ENCODE peak calls at places on chromosomes 16 and 17, in nine cellular contexts. One of them, this sample, is unnamed.

GRCh38 chr17:72640415-72641165 is 451.9 kb downstream of the SLC39A11 start:
- DNase-seq in neural progenitor cell: no peak
- DNase-seq in GM10248: no peak
- DNase-seq in hepatocyte: no peak
- DNase-seq in AG09319: no peak
- DNase-seq in stomach: peak; percentile 89
- DNase-seq in progenitor cell of endocrine pancreas: no peak
- DNase-seq in IMR-90: no peak
- DNase-seq in fibroblast of pulmonary artery: no peak
- DNase-seq in this sample: no peak

GRCh38 chr16:2250652-2251280 is 621 bp downstream of the ECI1 start:
- DNase-seq in neural progenitor cell: no peak
- DNase-seq in GM10248: no peak
- DNase-seq in hepatocyte: no peak
- DNase-seq in AG09319: no peak
- DNase-seq in stomach: peak; percentile 62
- DNase-seq in progenitor cell of endocrine pancreas: no peak
- DNase-seq in IMR-90: no peak
- DNase-seq in fibroblast of pulmonary artery: peak; percentile 25
- DNase-seq in this sample: peak; percentile 70

GRCh38 chr17:800446-801242 is 18.5 kb downstream of the MRM3 start:
- DNase-seq in neural progenitor cell: no peak
- DNase-seq in GM10248: no peak
- DNase-seq in hepatocyte: no peak
- DNase-seq in AG09319: no peak
- DNase-seq in stomach: no peak
- DNase-seq in progenitor cell of endocrine pancreas: no peak
- DNase-seq in IMR-90: no peak
- DNase-seq in fibroblast of pulmonary artery: no peak
- DNase-seq in this sample: no peak

GRCh38 chr16:29849505-29849904 is 13.5 kb downstream of the CDIPT start:
- DNase-seq in neural progenitor cell: peak; percentile 45
- DNase-seq in GM10248: no peak
- DNase-seq in hepatocyte: peak; percentile 61
- DNase-seq in AG09319: no peak
- DNase-seq in stomach: no peak
- DNase-seq in progenitor cell of endocrine pancreas: no peak
- DNase-seq in IMR-90: no peak
- DNase-seq in fibroblast of pulmonary artery: no peak
- DNase-seq in this sample: no peak

GRCh38 chr17:56960596-56961538 is at the start of gene COIL:
- DNase-seq in neural progenitor cell: peak; percentile 95
- DNase-seq in GM10248: peak; percentile 93
- DNase-seq in hepatocyte: peak; percentile 93
- DNase-seq in AG09319: peak; percentile 75
- DNase-seq in stomach: peak; percentile 95
- DNase-seq in progenitor cell of endocrine pancreas: peak; percentile 93
- DNase-seq in IMR-90: peak; percentile 89
- DNase-seq in fibroblast of pulmonary artery: peak; percentile 93
- DNase-seq in this sample: peak; percentile 96

GRCh38 chr16:27625050-27625697 is 75.2 kb downstream of the KATNIP start:
- DNase-seq in neural progenitor cell: no peak
- DNase-seq in GM10248: no peak
- DNase-seq in hepatocyte: peak; percentile 48
- DNase-seq in AG09319: peak; percentile 30
- DNase-seq in stomach: no peak
- DNase-seq in progenitor cell of endocrine pancreas: no peak
- DNase-seq in IMR-90: peak; percentile 26
- DNase-seq in fibroblast of pulmonary artery: peak; percentile 87
- DNase-seq in this sample: no peak

GRCh38 chr17:42484304-42484703 is 25.6 kb downstream of the ATP6V0A1 start:
- DNase-seq in neural progenitor cell: no peak
- DNase-seq in GM10248: no peak
- DNase-seq in hepatocyte: no peak
- DNase-seq in AG09319: no peak
- DNase-seq in stomach: no peak
- DNase-seq in progenitor cell of endocrine pancreas: no peak
- DNase-seq in IMR-90: no peak
- DNase-seq in fibroblast of pulmonary artery: no peak
- DNase-seq in this sample: peak; percentile 94

GRCh38 chr17:31581491-31581890 is 190.0 kb downstream of the RAB11FIP4 start:
- DNase-seq in neural progenitor cell: no peak
- DNase-seq in GM10248: no peak
- DNase-seq in hepatocyte: no peak
- DNase-seq in AG09319: no peak
- DNase-seq in stomach: peak; percentile 64
- DNase-seq in progenitor cell of endocrine pancreas: no peak
- DNase-seq in IMR-90: peak; percentile 29
- DNase-seq in fibroblast of pulmonary artery: no peak
- DNase-seq in this sample: no peak

GRCh38 chr17:59725691-59726090 is 18.2 kb downstream of the VMP1 start:
- DNase-seq in neural progenitor cell: no peak
- DNase-seq in GM10248: no peak
- DNase-seq in hepatocyte: no peak
- DNase-seq in AG09319: peak; percentile 31
- DNase-seq in stomach: no peak
- DNase-seq in progenitor cell of endocrine pancreas: no peak
- DNase-seq in IMR-90: no peak
- DNase-seq in fibroblast of pulmonary artery: peak; percentile 94
- DNase-seq in this sample: no peak

GRCh38 chr17:1562178-1562643 is 381 bp downstream of the PITPNA start:
- DNase-seq in neural progenitor cell: no peak
- DNase-seq in GM10248: no peak
- DNase-seq in hepatocyte: no peak
- DNase-seq in AG09319: no peak
- DNase-seq in stomach: peak; percentile 50
- DNase-seq in progenitor cell of endocrine pancreas: peak; percentile 35
- DNase-seq in IMR-90: no peak
- DNase-seq in fibroblast of pulmonary artery: no peak
- DNase-seq in this sample: no peak

GRCh38 chr17:59329558-59330313 is 1.7 kb upstream of the YPEL2 start:
- DNase-seq in neural progenitor cell: peak; percentile 93
- DNase-seq in GM10248: peak; percentile 71
- DNase-seq in hepatocyte: peak; percentile 83
- DNase-seq in AG09319: peak; percentile 53
- DNase-seq in stomach: peak; percentile 66
- DNase-seq in progenitor cell of endocrine pancreas: peak; percentile 21
- DNase-seq in IMR-90: peak; percentile 75
- DNase-seq in fibroblast of pulmonary artery: peak; percentile 91
- DNase-seq in this sample: peak; percentile 72

GRCh38 chr17:75652934-75653549 is 13.9 kb downstream of the RECQL5 start:
- DNase-seq in neural progenitor cell: peak; percentile 74
- DNase-seq in GM10248: peak; percentile 58
- DNase-seq in hepatocyte: peak; percentile 67
- DNase-seq in AG09319: no peak
- DNase-seq in stomach: no peak
- DNase-seq in progenitor cell of endocrine pancreas: no peak
- DNase-seq in IMR-90: peak; percentile 27
- DNase-seq in fibroblast of pulmonary artery: peak; percentile 43
- DNase-seq in this sample: peak; percentile 54

GRCh38 chr17:2598166-2598565 is 4.7 kb downstream of the PAFAH1B1 start:
- DNase-seq in neural progenitor cell: no peak
- DNase-seq in GM10248: no peak
- DNase-seq in hepatocyte: no peak
- DNase-seq in AG09319: no peak
- DNase-seq in stomach: no peak
- DNase-seq in progenitor cell of endocrine pancreas: no peak
- DNase-seq in IMR-90: peak; percentile 70
- DNase-seq in fibroblast of pulmonary artery: peak; percentile 69
- DNase-seq in this sample: no peak

GRCh38 chr16:87212026-87212425 is 105.2 kb downstream of the C16orf95 start:
- DNase-seq in neural progenitor cell: no peak
- DNase-seq in GM10248: no peak
- DNase-seq in hepatocyte: no peak
- DNase-seq in AG09319: no peak
- DNase-seq in stomach: no peak
- DNase-seq in progenitor cell of endocrine pancreas: no peak
- DNase-seq in IMR-90: peak; percentile 30
- DNase-seq in fibroblast of pulmonary artery: no peak
- DNase-seq in this sample: no peak

GRCh38 chr16:495127-495748 is 32.3 kb upstream of the CAPN15 start:
- DNase-seq in neural progenitor cell: peak; percentile 42
- DNase-seq in GM10248: peak; percentile 64
- DNase-seq in hepatocyte: peak; percentile 54
- DNase-seq in AG09319: no peak
- DNase-seq in stomach: no peak
- DNase-seq in progenitor cell of endocrine pancreas: no peak
- DNase-seq in IMR-90: peak; percentile 27
- DNase-seq in fibroblast of pulmonary artery: peak; percentile 66
- DNase-seq in this sample: peak; percentile 54
- TF ChIP-seq CTCF in neural progenitor cell: peak; percentile 40
- TF ChIP-seq CTCF in GM10248: peak; percentile 20
- TF ChIP-seq CTCF in hepatocyte: peak; percentile 39
- TF ChIP-seq CTCF in AG09319: peak; percentile 47
- TF ChIP-seq CTCF in stomach: no peak
- TF ChIP-seq CTCF in progenitor cell of endocrine pancreas: peak; percentile 40
- TF ChIP-seq CTCF in IMR-90: peak; percentile 46
- TF ChIP-seq CTCF in fibroblast of pulmonary artery: peak; percentile 63
- TF ChIP-seq CTCF in this sample: no peak

DNA sequence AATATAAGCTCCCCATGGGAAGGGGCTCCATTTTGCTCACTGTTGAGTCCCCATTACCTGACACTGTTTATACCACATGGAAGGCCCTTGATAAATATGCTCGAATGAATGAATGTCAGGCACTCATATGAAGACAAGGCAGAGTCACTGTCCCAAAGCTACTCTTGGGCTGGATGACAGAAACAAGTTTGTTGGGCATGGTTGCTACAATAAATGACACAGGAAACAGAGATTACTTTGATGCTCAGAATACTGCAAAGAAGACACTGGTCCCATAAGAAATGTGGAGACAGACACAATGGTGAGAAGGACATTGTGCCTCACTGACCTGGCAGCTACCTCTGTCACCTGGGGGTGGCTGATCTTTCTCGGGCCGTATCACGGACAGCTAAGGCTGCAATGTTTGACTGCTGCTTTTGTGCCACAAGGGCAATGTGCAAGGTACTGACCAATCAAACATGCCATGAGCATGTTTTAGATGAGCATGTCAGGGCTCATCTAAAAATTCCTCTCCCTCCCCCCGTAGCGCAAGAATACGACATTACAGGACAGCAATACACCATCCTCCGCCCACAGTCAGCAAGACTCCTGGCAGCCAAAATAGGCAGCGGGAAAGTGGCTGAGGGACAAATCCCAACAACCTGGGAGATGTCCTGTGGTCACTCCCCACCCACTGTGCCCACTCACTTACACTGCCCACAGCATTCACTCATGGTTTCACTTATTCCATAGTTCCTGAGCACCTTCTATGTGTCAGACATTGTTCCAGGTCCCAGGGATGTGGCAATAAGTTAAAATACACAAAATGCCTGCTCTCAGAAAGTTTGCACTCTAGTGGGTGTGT is 5.0 kb downstream of the PIK3R6 start:
- DNase-seq in neural progenitor cell: no peak
- DNase-seq in GM10248: no peak
- DNase-seq in hepatocyte: no peak
- DNase-seq in AG09319: no peak
- DNase-seq in stomach: no peak
- DNase-seq in progenitor cell of endocrine pancreas: no peak
- DNase-seq in IMR-90: no peak
- DNase-seq in fibroblast of pulmonary artery: no peak
- DNase-seq in this sample: no peak
- TF ChIP-seq CTCF in neural progenitor cell: no peak
- TF ChIP-seq CTCF in GM10248: no peak
- TF ChIP-seq CTCF in hepatocyte: no peak
- TF ChIP-seq CTCF in AG09319: no peak
- TF ChIP-seq CTCF in stomach: no peak
- TF ChIP-seq CTCF in progenitor cell of endocrine pancreas: no peak
- TF ChIP-seq CTCF in IMR-90: no peak
- TF ChIP-seq CTCF in fibroblast of pulmonary artery: no peak
- TF ChIP-seq CTCF in this sample: no peak

GRCh38 chr17:44522883-44523671 is 19.9 kb upstream of the GPATCH8 start:
- DNase-seq in neural progenitor cell: peak; percentile 55
- DNase-seq in GM10248: peak; percentile 76
- DNase-seq in hepatocyte: peak; percentile 74
- DNase-seq in AG09319: no peak
- DNase-seq in stomach: peak; percentile 83
- DNase-seq in progenitor cell of endocrine pancreas: no peak
- DNase-seq in IMR-90: peak; percentile 61
- DNase-seq in fibroblast of pulmonary artery: peak; percentile 78
- DNase-seq in this sample: peak; percentile 87
- TF ChIP-seq CTCF in neural progenitor cell: peak; percentile 46
- TF ChIP-seq CTCF in GM10248: peak; percentile 73
- TF ChIP-seq CTCF in hepatocyte: peak; percentile 47
- TF ChIP-seq CTCF in AG09319: peak; percentile 67
- TF ChIP-seq CTCF in stomach: peak; percentile 47
- TF ChIP-seq CTCF in progenitor cell of endocrine pancreas: peak; percentile 34
- TF ChIP-seq CTCF in IMR-90: peak; percentile 76
- TF ChIP-seq CTCF in fibroblast of pulmonary artery: peak; percentile 76
- TF ChIP-seq CTCF in this sample: peak; percentile 50

GRCh38 chr17:67374329-67375053 is 2.6 kb upstream of the PITPNC1 start:
- DNase-seq in neural progenitor cell: peak; percentile 90
- DNase-seq in GM10248: peak; percentile 80
- DNase-seq in hepatocyte: peak; percentile 92
- DNase-seq in AG09319: peak; percentile 70
- DNase-seq in stomach: peak; percentile 92
- DNase-seq in progenitor cell of endocrine pancreas: peak; percentile 70
- DNase-seq in IMR-90: peak; percentile 83
- DNase-seq in fibroblast of pulmonary artery: peak; percentile 90
- DNase-seq in this sample: peak; percentile 97

GRCh38 chr17:67375761-67376160 is 1.3 kb upstream of the PITPNC1 start:
- DNase-seq in neural progenitor cell: no peak
- DNase-seq in GM10248: no peak
- DNase-seq in hepatocyte: no peak
- DNase-seq in AG09319: no peak
- DNase-seq in stomach: no peak
- DNase-seq in progenitor cell of endocrine pancreas: no peak
- DNase-seq in IMR-90: no peak
- DNase-seq in fibroblast of pulmonary artery: no peak
- DNase-seq in this sample: no peak

GRCh38 chr17:67376509-67376891 is 581 bp upstream of the PITPNC1 start:
- DNase-seq in neural progenitor cell: no peak
- DNase-seq in GM10248: no peak
- DNase-seq in hepatocyte: peak; percentile 71
- DNase-seq in AG09319: no peak
- DNase-seq in stomach: peak; percentile 43
- DNase-seq in progenitor cell of endocrine pancreas: no peak
- DNase-seq in IMR-90: peak; percentile 59
- DNase-seq in fibroblast of pulmonary artery: no peak
- DNase-seq in this sample: peak; percentile 48

GRCh38 chr17:67376892-67377726 is at the start of gene PITPNC1:
- DNase-seq in neural progenitor cell: peak; percentile 94
- DNase-seq in GM10248: peak; percentile 86
- DNase-seq in hepatocyte: peak; percentile 92
- DNase-seq in AG09319: peak; percentile 81
- DNase-seq in stomach: peak; percentile 88
- DNase-seq in progenitor cell of endocrine pancreas: peak; percentile 78
- DNase-seq in IMR-90: peak; percentile 86
- DNase-seq in fibroblast of pulmonary artery: peak; percentile 90
- DNase-seq in this sample: peak; percentile 92

DNA sequence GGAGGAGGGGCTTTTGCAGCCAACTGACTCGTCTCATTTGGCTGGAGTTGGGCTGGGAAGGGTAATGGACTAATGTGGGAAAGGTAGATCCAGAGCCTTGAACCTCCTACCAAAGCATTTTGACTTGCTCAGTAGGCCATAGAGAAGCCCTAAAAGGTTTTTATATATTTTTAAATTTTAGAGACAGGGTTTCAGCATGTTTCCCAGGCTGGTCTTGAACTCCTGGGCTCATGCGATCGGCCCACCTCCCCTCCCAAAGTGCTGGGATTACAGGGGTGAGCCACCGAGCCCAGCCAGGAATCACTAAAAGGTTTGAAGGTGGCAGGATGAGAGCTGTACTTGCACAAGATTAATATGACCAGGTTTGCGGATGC is 2.0 kb upstream of the PITPNC1 start:
- DNase-seq in neural progenitor cell: no peak
- DNase-seq in GM10248: no peak
- DNase-seq in hepatocyte: no peak
- DNase-seq in AG09319: no peak
- DNase-seq in stomach: no peak
- DNase-seq in progenitor cell of endocrine pancreas: no peak
- DNase-seq in IMR-90: no peak
- DNase-seq in fibroblast of pulmonary artery: no peak
- DNase-seq in this sample: no peak
- TF ChIP-seq CTCF in neural progenitor cell: no peak
- TF ChIP-seq CTCF in GM10248: no peak
- TF ChIP-seq CTCF in hepatocyte: no peak
- TF ChIP-seq CTCF in AG09319: no peak
- TF ChIP-seq CTCF in stomach: no peak
- TF ChIP-seq CTCF in progenitor cell of endocrine pancreas: no peak
- TF ChIP-seq CTCF in IMR-90: no peak
- TF ChIP-seq CTCF in fibroblast of pulmonary artery: no peak
- TF ChIP-seq CTCF in this sample: no peak

This sample was measured in activated CD8-positive, alpha-beta T cell treated with anti-CD3 and anti-CD28 coated beads for 36 hours.